ENCODE peak calls at places on chromosome 1, in six cellular contexts. L, M, F, V, J and E are unnamed samples.

GRCh38 chr1:36576118-36576517 is 93.4 kb upstream of the CSF3R start:
- DNase-seq in F (peak; percentile 40), V (peak; percentile 32), M (peak; percentile 19), L (peak; percentile 49), J (peak; percentile 48), E (peak; percentile 30)

GRCh38 chr1:169928438-169929209 is 34.9 kb upstream of the SCYL3 start:
- DNase-seq in V (no peak), J (peak; percentile 54), L (peak; percentile 55), M (peak; percentile 72), F (no peak), E (peak; percentile 80)

GRCh38 chr1:226520640-226521355 is 27.8 kb upstream of the STUM start:
- DNase-seq in J (no peak), F (no peak), L (no peak), M (no peak), V (no peak), E (no peak)

GRCh38 chr1:67787746-67788145 is 45.5 kb downstream of the GNG12 start:
- DNase-seq in F (no peak), V (no peak), M (peak; percentile 62), J (no peak), L (no peak), E (no peak)

GRCh38 chr1:217907504-217907903 is 276.4 kb downstream of the SPATA17 start:
- DNase-seq in F (no peak), J (peak; percentile 52), L (no peak), V (no peak), M (peak; percentile 12), E (peak; percentile 39)

GRCh38 chr1:182389619-182390047 is 2.0 kb downstream of the GLUL start:
- DNase-seq in V (peak; percentile 49), J (no peak), M (no peak), L (peak; percentile 31), F (no peak), E (no peak)

GRCh38 chr1:205228052-205228451 is 306 bp downstream of the TMCC2 start:
- DNase-seq in L (no peak), J (no peak), F (no peak), V (no peak), M (no peak), E (no peak)

GRCh38 chr1:9399510-9400424 is 107.1 kb downstream of the SPSB1 start:
- DNase-seq in L (peak; percentile 83), F (no peak), J (no peak), M (peak; percentile 48), V (no peak), E (peak; percentile 53)

GRCh38 chr1:93585059-93585966 is 96.3 kb downstream of the BCAR3 start:
- DNase-seq in J (peak; percentile 100), F (peak; percentile 33), M (no peak), V (no peak), L (no peak), E (peak; percentile 50)

GRCh38 chr1:223747838-223748335 is 35.5 kb downstream of the CAPN2 start:
- DNase-seq in F (no peak), L (peak; percentile 55), V (no peak), J (no peak), M (peak; percentile 50), E (peak; percentile 72)

GRCh38 chr1:115545791-115546733 is 95.7 kb upstream of the VANGL1 start:
- DNase-seq in M (peak; percentile 95), V (no peak), J (peak; percentile 99), L (peak; percentile 56), F (peak; percentile 94), E (peak; percentile 78)

GRCh38 chr1:112501810-112502641 is 6.7 kb upstream of the WNT2B start:
- DNase-seq in J (peak; percentile 55), M (peak; percentile 54), F (peak; percentile 53), L (peak; percentile 71), V (peak; percentile 52), E (peak; percentile 62)

GRCh38 chr1:160096491-160097116 is 1.8 kb downstream of the IGSF8 start:
- DNase-seq in F (no peak), M (peak; percentile 52), V (peak; percentile 48), J (peak; percentile 75), L (no peak), E (peak; percentile 14)

GRCh38 chr1:228233136-228233535 is 25.3 kb downstream of the OBSCN start:
- DNase-seq in J (no peak), V (no peak), L (no peak), M (no peak), F (no peak), E (no peak)

GRCh38 chr1:198830397-198830796 is 191.6 kb downstream of the PTPRC start:
- DNase-seq in V (no peak), L (no peak), J (no peak), F (no peak), M (no peak), E (no peak)

GRCh38 chr1:160541622-160542302 is 18.7 kb upstream of the SLAMF6 start:
- DNase-seq in L (no peak), M (no peak), F (no peak), J (no peak), V (no peak), E (no peak)

GRCh38 chr1:80367058-80367457 is 1360.5 kb upstream of the ADGRL4 start:
- DNase-seq in F (no peak), J (no peak), L (no peak), M (no peak), V (no peak), E (no peak)

GRCh38 chr1:210697185-210697584 is 368.5 kb downstream of the HHAT start:
- DNase-seq in L (no peak), M (no peak), F (no peak), J (no peak), V (no peak), E (no peak)

GRCh38 chr1:47837046-47837830 is 159.9 kb downstream of the TRABD2B start:
- DNase-seq in V (no peak), J (no peak), L (no peak), M (no peak), F (no peak), E (no peak)

GRCh38 chr1:7519181-7519860 is 251.8 kb upstream of the VAMP3 start:
- DNase-seq in M (no peak), J (no peak), V (no peak), L (no peak), F (no peak), E (no peak)

GRCh38 chr1:195097316-195097715 is 1510.9 kb downstream of the KCNT2 start:
- DNase-seq in F (no peak), L (no peak), J (peak; percentile 49), V (no peak), M (no peak), E (peak; percentile 18)

GRCh38 chr1:11481019-11481418 is 2.1 kb downstream of the DISP3 start:
- DNase-seq in L (no peak), M (no peak), J (no peak), V (no peak), F (no peak), E (no peak)

GRCh38 chr1:206794294-206794908 is 22.1 kb upstream of the IL10 start:
- DNase-seq in F (no peak), M (no peak), V (no peak), J (no peak), L (no peak), E (no peak)

GRCh38 chr1:150267896-150268295 is 920 bp downstream of the APH1A start:
- DNase-seq in L (no peak), F (no peak), M (no peak), J (no peak), V (no peak), E (no peak)

GRCh38 chr1:62361426-62361825 is 42.2 kb upstream of the KANK4 start:
- DNase-seq in M (no peak), F (no peak), L (no peak), V (no peak), J (no peak), E (no peak)

GRCh38 chr1:183600136-183600535 is 9.9 kb upstream of the NCF2 start:
- DNase-seq in M (peak; percentile 92), J (peak; percentile 58), L (no peak), F (peak; percentile 84), V (peak; percentile 66), E (peak; percentile 89)

GRCh38 chr1:225777058-225777582 is 506 bp upstream of the SRP9 start:
- DNase-seq in V (no peak), J (no peak), F (no peak), M (no peak), L (no peak), E (no peak)

GRCh38 chr1:205256956-205257615 is 29.3 kb downstream of the TMCC2 start:
- DNase-seq in F (no peak), L (no peak), J (no peak), V (no peak), M (no peak), E (no peak)

GRCh38 chr1:909861-910310 is 13.8 kb upstream of the SAMD11 start:
- DNase-seq in M (no peak), J (no peak), V (no peak), F (no peak), L (no peak), E (no peak)

GRCh38 chr1:85137660-85138059 is 63.2 kb downstream of the SYDE2 start:
- DNase-seq in V (no peak), L (no peak), F (no peak), M (no peak), J (no peak), E (peak; percentile 18)

GRCh38 chr1:185663771-185664296 is 70.4 kb upstream of the HMCN1 start:
- DNase-seq in L (no peak), V (no peak), F (no peak), M (no peak), J (no peak), E (no peak)
- H3K27ac ChIP-seq in L (no peak overlapping the region), V (no peak overlapping the region), F (no peak overlapping the region), M (no peak overlapping the region), J (no peak overlapping the region), E (no peak overlapping the region)

GRCh38 chr1:64917328-64917861 is 49.0 kb downstream of the JAK1 start:
- DNase-seq in F (peak; percentile 96), M (peak; percentile 99), L (peak; percentile 91), J (peak; percentile 86), V (peak; percentile 72), E (peak; percentile 99)
- H3K27ac ChIP-seq in F (peak overlapping the region; percentile 94), M (peak overlapping the region; percentile 93), L (peak overlapping the region; percentile 86), J (peak overlapping the region; percentile 49), V (no peak overlapping the region), E (peak overlapping the region; percentile 74)

GRCh38 chr1:180925471-180926051 is 12.9 kb downstream of the KIAA1614 start:
- DNase-seq in J (no peak), M (no peak), V (no peak), L (no peak), F (no peak), E (no peak)
- H3K27ac ChIP-seq in J (no peak overlapping the region), M (no peak overlapping the region), V (no peak overlapping the region), L (no peak overlapping the region), F (no peak overlapping the region), E (no peak overlapping the region)

DNA sequence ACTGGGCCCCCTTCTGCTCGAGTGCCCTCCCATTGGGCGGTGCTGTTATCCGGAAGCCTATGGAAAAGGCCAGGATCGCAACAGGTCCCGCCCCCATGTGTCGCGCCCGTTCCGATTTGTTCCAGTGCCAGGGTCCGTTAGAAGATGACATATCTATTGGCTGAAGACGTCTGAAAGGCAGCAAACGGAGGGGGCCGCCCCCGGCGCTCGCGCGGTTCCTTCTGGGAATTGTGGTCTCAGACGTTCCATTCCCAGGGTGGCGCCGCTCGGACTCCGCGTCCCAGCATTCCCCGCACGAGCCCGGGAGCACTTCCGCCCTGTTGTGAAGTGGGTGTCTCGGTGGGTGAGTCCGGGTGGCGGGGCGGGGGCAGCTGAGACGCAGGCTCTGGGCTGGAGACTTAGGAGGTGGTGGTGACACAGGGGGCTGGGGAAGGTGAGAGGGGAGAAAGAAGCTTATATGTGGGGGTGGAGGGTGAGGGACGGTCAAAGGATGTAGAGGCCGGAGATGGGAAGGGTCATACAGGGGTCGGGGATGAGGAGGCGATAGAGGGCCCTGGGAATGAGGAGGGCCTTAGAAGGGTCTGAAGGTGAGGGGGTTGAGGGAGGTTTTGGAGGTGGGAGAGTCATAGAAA is at the start of gene ZSCAN20:
- DNase-seq in L (peak; percentile 99), F (peak; percentile 100), J (peak; percentile 92), M (peak; percentile 98), V (peak; percentile 96), E (peak; percentile 98)
- H3K27ac ChIP-seq in L (peak within 1 kb of the TSS; percentile 63), F (peak within 1 kb of the TSS; percentile 68), J (no peak within 1 kb of the TSS), M (peak within 1 kb of the TSS; percentile 69), V (no peak within 1 kb of the TSS), E (peak within 1 kb of the TSS; percentile 83)